ENCODE peak calls at places on chromosomes 5 and 9, in five cellular contexts. H, P, Q, K and O are unnamed samples.

GRCh38 chr9:108282872-108283271 is 572.9 kb downstream of the ACTL7B start:
- DNase-seq in H (no peak), P (no peak), Q (no peak), K (no peak), O (no peak)

GRCh38 chr9:134186471-134187109 is 22.2 kb upstream of the RNU6ATAC start:
- DNase-seq in H (no peak), P (no peak), Q (no peak), K (no peak), O (no peak)

GRCh38 chr5:435961-436640 is 6.9 kb upstream of the EXOC3 start:
- DNase-seq in H (no peak), P (no peak), Q (no peak), K (no peak), O (no peak)

GRCh38 chr9:16191691-16192402 is 639.0 kb downstream of the CCDC171 start:
- DNase-seq in H (peak), P (peak), Q (no peak), K (peak), O (peak)

GRCh38 chr9:37454238-37454637 is 11.0 kb downstream of the ZBTB5 start:
- DNase-seq in H (no peak), P (no peak), Q (no peak), K (no peak), O (no peak)

GRCh38 chr5:43193952-43194321 is 1.9 kb downstream of the NIM1K start:
- DNase-seq in H (peak), P (no peak), Q (no peak), K (no peak), O (no peak)

GRCh38 chr5:72082048-72082447 is 25.2 kb upstream of the MAP1B start:
- DNase-seq in H (no peak), P (no peak), Q (no peak), K (no peak), O (no peak)

GRCh38 chr5:112479418-112479817 is 60.3 kb upstream of the EPB41L4A start:
- DNase-seq in H (no peak), P (peak), Q (no peak), K (no peak), O (peak)

GRCh38 chr5:142325677-142326479 is 1.1 kb upstream of the SPRY4 start:
- DNase-seq in H (no peak), P (peak), Q (no peak), K (peak), O (peak)

GRCh38 chr5:168135897-168136296 is 155.5 kb upstream of the WWC1 start:
- DNase-seq in H (no peak), P (no peak), Q (no peak), K (no peak), O (no peak)

GRCh38 chr5:59661306-59661705 is 232.2 kb downstream of the PDE4D start:
- DNase-seq in H (no peak), P (peak), Q (no peak), K (no peak), O (no peak)

GRCh38 chr5:61811052-61811451 is 479.0 kb downstream of the ZSWIM6 start:
- DNase-seq in H (no peak), P (peak), Q (no peak), K (no peak), O (no peak)

GRCh38 chr9:89065921-89066320 is 74.7 kb downstream of the S1PR3 start:
- DNase-seq in H (no peak), P (no peak), Q (no peak), K (no peak), O (no peak)

GRCh38 chr9:14279671-14280070 is 34.3 kb downstream of the NFIB start:
- DNase-seq in H (no peak), P (no peak), Q (no peak), K (no peak), O (no peak)

GRCh38 chr5:40236001-40236400 is 443.7 kb upstream of the PTGER4 start:
- DNase-seq in H (no peak), P (peak), Q (no peak), K (no peak), O (no peak)

GRCh38 chr5:83564069-83564749 is 92.7 kb downstream of the VCAN start:
- DNase-seq in H (no peak), P (peak), Q (no peak), K (no peak), O (no peak)

GRCh38 chr9:94139672-94140417 is 55.6 kb downstream of the PTPDC1 start:
- DNase-seq in H (no peak), P (peak), Q (peak), K (peak), O (peak)

GRCh38 chr5:134113908-134114875 is at the start of gene TCF7:
- DNase-seq in H (peak), P (peak), Q (peak), K (peak), O (peak)

GRCh38 chr5:73828465-73828864 is 202.5 kb downstream of the ARHGEF28 start:
- DNase-seq in H (no peak), P (no peak), Q (no peak), K (no peak), O (no peak)

GRCh38 chr5:55308254-55308836 is 556 bp downstream of the MTREX start:
- DNase-seq in H (peak), P (peak), Q (no peak), K (no peak), O (no peak)

GRCh38 chr5:95471922-95472321 is 80.8 kb downstream of the FAM81B start:
- DNase-seq in H (no peak), P (no peak), Q (no peak), K (no peak), O (peak)

GRCh38 chr9:137606005-137606601 is 617 bp downstream of the ARRDC1 start:
- DNase-seq in H (no peak), P (no peak), Q (no peak), K (peak), O (no peak)

GRCh38 chr9:6034954-6035353 is 19.5 kb upstream of the RANBP6 start:
- DNase-seq in H (no peak), P (no peak), Q (no peak), K (no peak), O (no peak)

GRCh38 chr5:25862276-25862675 is 1176.1 kb downstream of the CDH9 start:
- DNase-seq in H (no peak), P (no peak), Q (no peak), K (no peak), O (no peak)

GRCh38 chr5:173268750-173269580 is 34.0 kb upstream of the NKX2-5 start:
- DNase-seq in H (no peak), P (no peak), Q (no peak), K (peak), O (no peak)

GRCh38 chr9:116599342-116599884 is 87.7 kb upstream of the TRIM32 start:
- DNase-seq in H (no peak), P (no peak), Q (no peak), K (no peak), O (no peak)

GRCh38 chr5:17265041-17265440 is 47.6 kb downstream of the BASP1 start:
- DNase-seq in H (no peak), P (no peak), Q (no peak), K (no peak), O (no peak)

GRCh38 chr9:114879165-114879564 is 51.2 kb downstream of the TNFSF8 start:
- DNase-seq in H (no peak), P (no peak), Q (no peak), K (no peak), O (no peak)

GRCh38 chr9:76114144-76114543 is 223.7 kb downstream of the PCSK5 start:
- DNase-seq in H (no peak), P (peak), Q (no peak), K (no peak), O (peak)

GRCh38 chr5:64518784-64519183 is 13.0 kb downstream of the RGS7BP start:
- DNase-seq in H (no peak), P (no peak), Q (no peak), K (no peak), O (no peak)

GRCh38 chr5:83072946-83073345 is 4.2 kb downstream of the TMEM167A start:
- DNase-seq in H (no peak), P (no peak), Q (no peak), K (no peak), O (no peak)

GRCh38 chr9:90921104-90921503 is 119.5 kb downstream of the SYK start:
- DNase-seq in H (peak), P (no peak), Q (no peak), K (peak), O (no peak)

GRCh38 chr5:88729476-88730182 is 153.4 kb downstream of the MEF2C start:
- DNase-seq in H (peak), P (peak), Q (peak), K (no peak), O (peak)

GRCh38 chr9:93661591-93661990 is 85.2 kb downstream of the PHF2 start:
- DNase-seq in H (no peak), P (no peak), Q (no peak), K (no peak), O (no peak)

GRCh38 chr5:38780950-38781349 is 64.9 kb upstream of the OSMR start:
- DNase-seq in H (peak), P (peak), Q (no peak), K (peak), O (peak)

GRCh38 chr9:128424268-128424780 is 3.7 kb downstream of the CERCAM start:
- DNase-seq in H (no peak), P (no peak), Q (no peak), K (no peak), O (no peak)

GRCh38 chr5:158054388-158055092 is 195.6 kb upstream of the CLINT1 start:
- DNase-seq in H (no peak), P (no peak), Q (no peak), K (no peak), O (no peak)